ENCODE peak calls at places on chromosomes 7 and 10, in four cellular contexts. One of them, this sample, is unnamed.

GRCh38 chr10:131843881-131844284 is 56.9 kb upstream of the PPP2R2D start:
- DNase-seq in non-pigmented ciliary epithelial cell: no peak
- DNase-seq in choroid plexus epithelial cell: no peak
- DNase-seq in ELF-1: no peak
- DNase-seq in this sample: no peak

GRCh38 chr10:79102056-79102874 is 33.5 kb downstream of the ZMIZ1 start:
- DNase-seq in non-pigmented ciliary epithelial cell: no peak
- DNase-seq in choroid plexus epithelial cell: peak
- DNase-seq in ELF-1: peak
- DNase-seq in this sample: peak

GRCh38 chr7:46397591-46397990 is 476.5 kb upstream of the IGFBP3 start:
- DNase-seq in non-pigmented ciliary epithelial cell: no peak
- DNase-seq in choroid plexus epithelial cell: no peak
- DNase-seq in ELF-1: no peak
- DNase-seq in this sample: no peak

GRCh38 chr7:24948739-24949138 is 31.2 kb downstream of the OSBPL3 start:
- DNase-seq in non-pigmented ciliary epithelial cell: no peak
- DNase-seq in choroid plexus epithelial cell: peak
- DNase-seq in ELF-1: no peak
- DNase-seq in this sample: no peak

GRCh38 chr7:157117796-157118195 is 20.9 kb upstream of the UBE3C start:
- DNase-seq in non-pigmented ciliary epithelial cell: no peak
- DNase-seq in choroid plexus epithelial cell: no peak
- DNase-seq in ELF-1: no peak
- DNase-seq in this sample: no peak

GRCh38 chr10:124536496-124537050 is 75.0 kb downstream of the LHPP start:
- DNase-seq in non-pigmented ciliary epithelial cell: no peak
- DNase-seq in choroid plexus epithelial cell: no peak
- DNase-seq in ELF-1: peak
- DNase-seq in this sample: no peak

GRCh38 chr7:98687331-98687863 is 70.3 kb downstream of the NPTX2 start:
- DNase-seq in non-pigmented ciliary epithelial cell: no peak
- DNase-seq in choroid plexus epithelial cell: no peak
- DNase-seq in ELF-1: no peak
- DNase-seq in this sample: no peak

GRCh38 chr10:44030132-44030531 is 354.8 kb downstream of the CXCL12 start:
- DNase-seq in non-pigmented ciliary epithelial cell: no peak
- DNase-seq in choroid plexus epithelial cell: no peak
- DNase-seq in ELF-1: peak
- DNase-seq in this sample: peak

GRCh38 chr7:24427048-24427447 is 143.1 kb downstream of the NPY start:
- DNase-seq in non-pigmented ciliary epithelial cell: no peak
- DNase-seq in choroid plexus epithelial cell: no peak
- DNase-seq in ELF-1: peak
- DNase-seq in this sample: no peak

GRCh38 chr7:73518470-73518869 is 3.6 kb downstream of the BAZ1B start:
- DNase-seq in non-pigmented ciliary epithelial cell: no peak
- DNase-seq in choroid plexus epithelial cell: no peak
- DNase-seq in ELF-1: no peak
- DNase-seq in this sample: no peak

GRCh38 chr10:80814147-80814652 is 276.5 kb downstream of the SH2D4B start:
- DNase-seq in non-pigmented ciliary epithelial cell: no peak
- DNase-seq in choroid plexus epithelial cell: no peak
- DNase-seq in ELF-1: no peak
- DNase-seq in this sample: no peak

GRCh38 chr7:2504128-2504817 is 15.3 kb upstream of the LFNG start:
- DNase-seq in non-pigmented ciliary epithelial cell: no peak
- DNase-seq in choroid plexus epithelial cell: no peak
- DNase-seq in ELF-1: no peak
- DNase-seq in this sample: no peak

GRCh38 chr10:84924131-84924530 is 595.7 kb downstream of the CCSER2 start:
- DNase-seq in non-pigmented ciliary epithelial cell: no peak
- DNase-seq in choroid plexus epithelial cell: no peak
- DNase-seq in ELF-1: no peak
- DNase-seq in this sample: no peak

GRCh38 chr10:127919418-127920191 is 12.7 kb downstream of the PTPRE start:
- DNase-seq in non-pigmented ciliary epithelial cell: no peak
- DNase-seq in choroid plexus epithelial cell: peak
- DNase-seq in ELF-1: no peak
- DNase-seq in this sample: peak

GRCh38 chr10:81081887-81082620 is 544.4 kb downstream of the SH2D4B start:
- DNase-seq in non-pigmented ciliary epithelial cell: no peak
- DNase-seq in choroid plexus epithelial cell: no peak
- DNase-seq in ELF-1: peak
- DNase-seq in this sample: peak

GRCh38 chr10:130257897-130258296 is 121.7 kb downstream of the GLRX3 start:
- DNase-seq in non-pigmented ciliary epithelial cell: no peak
- DNase-seq in choroid plexus epithelial cell: no peak
- DNase-seq in ELF-1: no peak
- DNase-seq in this sample: no peak

GRCh38 chr10:20215547-20216152 is 399.4 kb downstream of the PLXDC2 start:
- DNase-seq in non-pigmented ciliary epithelial cell: no peak
- DNase-seq in choroid plexus epithelial cell: no peak
- DNase-seq in ELF-1: peak
- DNase-seq in this sample: peak

GRCh38 chr7:45394117-45394708 is 180.0 kb upstream of the ADCY1 start:
- DNase-seq in non-pigmented ciliary epithelial cell: no peak
- DNase-seq in choroid plexus epithelial cell: no peak
- DNase-seq in ELF-1: no peak
- DNase-seq in this sample: no peak

GRCh38 chr7:80843018-80843671 is 75.7 kb downstream of the SEMA3C start:
- DNase-seq in non-pigmented ciliary epithelial cell: no peak
- DNase-seq in choroid plexus epithelial cell: no peak
- DNase-seq in ELF-1: no peak
- DNase-seq in this sample: no peak

GRCh38 chr7:105621617-105622016 is 40.3 kb upstream of the EFCAB10 start:
- DNase-seq in non-pigmented ciliary epithelial cell: no peak
- DNase-seq in choroid plexus epithelial cell: no peak
- DNase-seq in ELF-1: no peak
- DNase-seq in this sample: no peak

GRCh38 chr10:12660812-12661211 is 311.5 kb downstream of the CAMK1D start:
- DNase-seq in non-pigmented ciliary epithelial cell: no peak
- DNase-seq in choroid plexus epithelial cell: no peak
- DNase-seq in ELF-1: no peak
- DNase-seq in this sample: no peak

GRCh38 chr7:100889761-100890639 is 485 bp upstream of the UFSP1 start:
- DNase-seq in non-pigmented ciliary epithelial cell: peak
- DNase-seq in choroid plexus epithelial cell: peak
- DNase-seq in ELF-1: peak
- DNase-seq in this sample: peak

GRCh38 chr7:46478046-46478445 is 557.0 kb upstream of the IGFBP3 start:
- DNase-seq in non-pigmented ciliary epithelial cell: no peak
- DNase-seq in choroid plexus epithelial cell: peak
- DNase-seq in ELF-1: no peak
- DNase-seq in this sample: no peak

GRCh38 chr10:123538401-123539320 is 127.5 kb upstream of the GPR26 start:
- DNase-seq in non-pigmented ciliary epithelial cell: no peak
- DNase-seq in choroid plexus epithelial cell: no peak
- DNase-seq in ELF-1: peak
- DNase-seq in this sample: no peak

GRCh38 chr10:119350529-119351001 is 143.2 kb downstream of the GRK5 start:
- DNase-seq in non-pigmented ciliary epithelial cell: no peak
- DNase-seq in choroid plexus epithelial cell: peak
- DNase-seq in ELF-1: no peak
- DNase-seq in this sample: no peak

GRCh38 chr7:113087278-113087998 is 811 bp upstream of the GPR85 start:
- DNase-seq in non-pigmented ciliary epithelial cell: peak
- DNase-seq in choroid plexus epithelial cell: peak
- DNase-seq in ELF-1: no peak
- DNase-seq in this sample: peak

GRCh38 chr7:134766779-134767566 is 12.5 kb upstream of the CALD1 start:
- DNase-seq in non-pigmented ciliary epithelial cell: no peak
- DNase-seq in choroid plexus epithelial cell: peak
- DNase-seq in ELF-1: no peak
- DNase-seq in this sample: no peak

GRCh38 chr10:91551856-91552255 is 81.0 kb downstream of the PPP1R3C start:
- DNase-seq in non-pigmented ciliary epithelial cell: peak
- DNase-seq in choroid plexus epithelial cell: peak
- DNase-seq in ELF-1: peak
- DNase-seq in this sample: peak

GRCh38 chr10:29623797-29624196 is 11.0 kb downstream of the SVIL start:
- DNase-seq in non-pigmented ciliary epithelial cell: no peak
- DNase-seq in choroid plexus epithelial cell: peak
- DNase-seq in ELF-1: no peak
- DNase-seq in this sample: no peak

GRCh38 chr7:149827089-149827981 is 10.8 kb upstream of the ZNF862 start:
- DNase-seq in non-pigmented ciliary epithelial cell: no peak
- DNase-seq in choroid plexus epithelial cell: no peak
- DNase-seq in ELF-1: no peak
- DNase-seq in this sample: peak

GRCh38 chr7:46071601-46072000 is 150.5 kb upstream of the IGFBP3 start:
- DNase-seq in non-pigmented ciliary epithelial cell: peak
- DNase-seq in choroid plexus epithelial cell: peak
- DNase-seq in ELF-1: no peak
- DNase-seq in this sample: no peak

GRCh38 chr10:117899181-117899683 is 147.5 kb downstream of the RAB11FIP2 start:
- DNase-seq in non-pigmented ciliary epithelial cell: no peak
- DNase-seq in choroid plexus epithelial cell: no peak
- DNase-seq in ELF-1: peak
- DNase-seq in this sample: no peak

GRCh38 chr7:79741684-79742083 is 288.2 kb upstream of the MAGI2 start:
- DNase-seq in non-pigmented ciliary epithelial cell: no peak
- DNase-seq in choroid plexus epithelial cell: peak
- DNase-seq in ELF-1: no peak
- DNase-seq in this sample: no peak

GRCh38 chr7:136890379-136890778 is 21.9 kb downstream of the CHRM2 start:
- DNase-seq in non-pigmented ciliary epithelial cell: no peak
- DNase-seq in choroid plexus epithelial cell: peak
- DNase-seq in ELF-1: no peak
- DNase-seq in this sample: no peak

GRCh38 chr7:1065263-1066260 is 21.2 kb downstream of the GPR146 start:
- DNase-seq in non-pigmented ciliary epithelial cell: no peak
- DNase-seq in choroid plexus epithelial cell: peak
- DNase-seq in ELF-1: peak
- DNase-seq in this sample: peak

GRCh38 chr10:113858541-113858940 is 4.1 kb downstream of the NHLRC2 start:
- DNase-seq in non-pigmented ciliary epithelial cell: no peak
- DNase-seq in choroid plexus epithelial cell: peak
- DNase-seq in ELF-1: no peak
- DNase-seq in this sample: no peak

This sample was measured in iPS-NIHi11.